ENCODE peak calls at places on chromosome 9, in four cellular contexts. One of them, this sample, is unnamed.

GRCh38 chr9:70814597-70814996 is 306.8 kb downstream of the TRPM3 start:
- DNase-seq in GM12878: no peak
- DNase-seq in H1: peak; percentile 19
- DNase-seq in HepG2: no peak
- DNase-seq in this sample: no peak

GRCh38 chr9:121478816-121479676 is 20.6 kb downstream of the GGTA1 start:
- DNase-seq in GM12878: no peak
- DNase-seq in H1: no peak
- DNase-seq in HepG2: no peak
- DNase-seq in this sample: no peak

GRCh38 chr9:107874137-107874536 is 384.6 kb upstream of the KLF4 start:
- DNase-seq in GM12878: no peak
- DNase-seq in H1: no peak
- DNase-seq in HepG2: no peak
- DNase-seq in this sample: no peak

GRCh38 chr9:137454145-137454505 is 5.0 kb downstream of the NSMF start:
- DNase-seq in GM12878: no peak
- DNase-seq in H1: no peak
- DNase-seq in HepG2: no peak
- DNase-seq in this sample: peak; percentile 70

GRCh38 chr9:5698004-5698403 is 69.1 kb downstream of the RIC1 start:
- DNase-seq in GM12878: no peak
- DNase-seq in H1: no peak
- DNase-seq in HepG2: no peak
- DNase-seq in this sample: no peak

GRCh38 chr9:134681061-134681661 is 39.6 kb downstream of the COL5A1 start:
- DNase-seq in GM12878: no peak
- DNase-seq in H1: no peak
- DNase-seq in HepG2: no peak
- DNase-seq in this sample: no peak

GRCh38 chr9:116555102-116555501 is 132.0 kb upstream of the TRIM32 start:
- DNase-seq in GM12878: no peak
- DNase-seq in H1: no peak
- DNase-seq in HepG2: no peak
- DNase-seq in this sample: no peak

GRCh38 chr9:130137870-130138653 is 34.1 kb upstream of the NCS1 start:
- DNase-seq in GM12878: no peak
- DNase-seq in H1: peak; percentile 34
- DNase-seq in HepG2: no peak
- DNase-seq in this sample: peak; percentile 88

GRCh38 chr9:129681924-129682323 is 16.5 kb downstream of the PRRX2 start:
- DNase-seq in GM12878: no peak
- DNase-seq in H1: no peak
- DNase-seq in HepG2: no peak
- DNase-seq in this sample: no peak

GRCh38 chr9:5917888-5918287 is 27.2 kb downstream of the MLANA start:
- DNase-seq in GM12878: no peak
- DNase-seq in H1: no peak
- DNase-seq in HepG2: no peak
- DNase-seq in this sample: no peak

GRCh38 chr9:111599092-111599947 is at the start of gene PTGR1:
- DNase-seq in GM12878: no peak
- DNase-seq in H1: peak; percentile 29
- DNase-seq in HepG2: peak; percentile 35
- DNase-seq in this sample: no peak

GRCh38 chr9:121297414-121297813 is 29.5 kb downstream of the GSN start:
- DNase-seq in GM12878: no peak
- DNase-seq in H1: no peak
- DNase-seq in HepG2: no peak
- DNase-seq in this sample: no peak

GRCh38 chr9:110555971-110556370 is 23.6 kb downstream of the SVEP1 start:
- DNase-seq in GM12878: no peak
- DNase-seq in H1: no peak
- DNase-seq in HepG2: peak; percentile 62
- DNase-seq in this sample: no peak

GRCh38 chr9:108271646-108272349 is 584.0 kb downstream of the ACTL7B start:
- DNase-seq in GM12878: no peak
- DNase-seq in H1: no peak
- DNase-seq in HepG2: peak; percentile 29
- DNase-seq in this sample: no peak

GRCh38 chr9:78866228-78867132 is 569.6 kb downstream of the PSAT1 start:
- DNase-seq in GM12878: no peak
- DNase-seq in H1: no peak
- DNase-seq in HepG2: peak; percentile 2
- DNase-seq in this sample: no peak

GRCh38 chr9:131630206-131630831 is 85.0 kb downstream of the PRRT1B start:
- DNase-seq in GM12878: peak; percentile 75
- DNase-seq in H1: no peak
- DNase-seq in HepG2: no peak
- DNase-seq in this sample: no peak

GRCh38 chr9:116471093-116471906 is 215.8 kb upstream of the TRIM32 start:
- DNase-seq in GM12878: no peak
- DNase-seq in H1: peak; percentile 87
- DNase-seq in HepG2: no peak
- DNase-seq in this sample: peak; percentile 88

GRCh38 chr9:105993051-105993854 is 298.9 kb downstream of the TMEM38B start:
- DNase-seq in GM12878: no peak
- DNase-seq in H1: no peak
- DNase-seq in HepG2: no peak
- DNase-seq in this sample: no peak

GRCh38 chr9:14350766-14351165 is 36.8 kb upstream of the NFIB start:
- DNase-seq in GM12878: no peak
- DNase-seq in H1: no peak
- DNase-seq in HepG2: no peak
- DNase-seq in this sample: no peak

GRCh38 chr9:87834357-87834756 is 48.3 kb upstream of the SPATA31E1 start:
- DNase-seq in GM12878: no peak
- DNase-seq in H1: peak; percentile 49
- DNase-seq in HepG2: peak; percentile 9
- DNase-seq in this sample: peak; percentile 20

GRCh38 chr9:27377147-27377807 is 80.3 kb upstream of the EQTN start:
- DNase-seq in GM12878: no peak
- DNase-seq in H1: no peak
- DNase-seq in HepG2: no peak
- DNase-seq in this sample: peak; percentile 4

DNA sequence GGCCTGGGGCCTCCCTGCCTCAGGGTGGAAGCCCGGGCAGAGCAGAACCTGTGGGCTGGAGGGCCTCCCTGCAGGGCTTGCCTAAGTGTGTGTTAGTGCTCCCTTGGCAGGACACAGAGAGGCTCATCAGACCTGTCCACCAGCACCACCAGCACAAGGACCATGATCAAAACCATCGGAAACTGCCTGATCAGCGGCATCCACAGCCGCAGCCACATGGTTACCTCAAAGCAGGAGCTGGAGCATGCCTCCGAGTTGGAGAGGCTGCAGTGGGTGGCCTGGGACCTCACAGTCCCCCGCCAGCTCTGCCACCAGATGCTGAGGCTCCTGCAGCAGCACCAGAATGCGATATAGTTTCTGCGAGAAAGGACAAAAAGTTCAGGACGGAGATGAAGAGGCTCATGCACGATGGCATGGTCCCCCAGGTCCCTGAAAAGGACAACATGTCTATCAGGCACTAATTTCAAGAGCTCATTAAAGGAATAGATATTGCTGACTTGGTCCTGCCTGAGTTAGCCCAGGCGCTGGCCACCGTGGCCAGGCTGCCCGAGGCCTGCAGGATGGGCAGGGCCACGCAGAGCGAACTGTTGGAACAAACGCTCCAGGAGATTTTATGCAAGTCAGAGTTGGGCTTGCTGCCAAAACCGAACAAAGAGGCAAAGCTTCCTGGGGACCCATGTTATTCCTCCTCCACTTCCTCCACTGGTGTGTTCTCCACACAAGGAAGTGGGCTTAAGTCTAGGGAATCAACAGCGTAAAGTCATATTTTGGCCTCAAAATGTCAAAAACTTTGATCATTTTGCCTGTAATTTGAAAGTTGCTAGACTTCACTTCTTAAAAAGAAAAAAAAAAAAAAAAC is 72.5 kb downstream of the PTPDC1 start:
- DNase-seq in GM12878: no peak
- DNase-seq in H1: no peak
- DNase-seq in HepG2: peak; percentile 80
- DNase-seq in this sample: peak; percentile 95
- TF ChIP-seq HDAC6 in GM12878: no peak
- TF ChIP-seq HDAC6 in H1: no peak
- TF ChIP-seq HDAC6 in HepG2: no peak
- TF ChIP-seq HDAC6 in this sample: no peak

GRCh38 chr9:114114364-114114763 is 15.3 kb upstream of the KIF12 start:
- DNase-seq in GM12878: no peak
- DNase-seq in H1: no peak
- DNase-seq in HepG2: no peak
- DNase-seq in this sample: no peak
- TF ChIP-seq HDAC6 in GM12878: no peak
- TF ChIP-seq HDAC6 in H1: no peak
- TF ChIP-seq HDAC6 in HepG2: no peak
- TF ChIP-seq HDAC6 in this sample: no peak

GRCh38 chr9:128246471-128246870 is 29.3 kb downstream of the GOLGA2 start:
- DNase-seq in GM12878: no peak
- DNase-seq in H1: no peak
- DNase-seq in HepG2: no peak
- DNase-seq in this sample: no peak
- TF ChIP-seq HDAC6 in GM12878: no peak
- TF ChIP-seq HDAC6 in H1: no peak
- TF ChIP-seq HDAC6 in HepG2: no peak
- TF ChIP-seq HDAC6 in this sample: no peak

DNA sequence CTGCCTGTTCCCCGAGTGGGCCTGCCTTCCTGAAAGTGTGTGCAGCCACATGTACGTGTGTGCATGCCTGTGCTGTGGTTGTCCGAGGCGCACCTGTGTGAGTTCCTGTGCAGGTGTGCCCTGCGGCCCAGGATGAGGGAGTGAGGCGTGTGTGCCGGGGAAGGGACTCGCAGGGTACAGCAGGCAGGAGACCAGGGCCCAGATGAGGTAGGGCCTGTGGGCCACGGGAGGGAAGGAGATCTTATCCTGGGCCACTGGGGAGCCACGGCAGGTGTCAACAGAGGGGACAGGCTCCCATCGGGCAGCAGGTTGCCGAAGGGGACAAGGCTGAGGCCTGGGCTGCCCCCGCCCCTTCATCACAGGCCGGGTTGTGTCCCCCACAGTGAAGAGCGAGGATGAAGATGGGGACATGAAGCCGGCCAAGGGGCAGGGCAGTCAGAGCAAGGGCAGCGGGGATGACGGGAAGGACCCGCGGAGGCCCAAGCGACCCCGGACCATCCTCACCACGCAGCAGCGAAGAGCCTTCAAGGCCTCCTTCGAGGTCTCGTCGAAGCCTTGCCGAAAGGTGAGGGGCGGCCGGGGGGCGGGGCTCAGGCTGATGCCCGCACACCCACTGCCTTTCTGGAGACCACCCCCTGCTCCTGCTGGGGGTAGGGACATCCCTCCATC is 79.2 kb downstream of the LMX1B start:
- DNase-seq in GM12878: no peak
- DNase-seq in H1: no peak
- DNase-seq in HepG2: no peak
- DNase-seq in this sample: no peak
- TF ChIP-seq HDAC6 in GM12878: no peak
- TF ChIP-seq HDAC6 in H1: no peak
- TF ChIP-seq HDAC6 in HepG2: no peak
- TF ChIP-seq HDAC6 in this sample: no peak

GRCh38 chr9:456365-456764 is 241.7 kb downstream of the DOCK8 start:
- DNase-seq in GM12878: no peak
- DNase-seq in H1: no peak
- DNase-seq in HepG2: no peak
- DNase-seq in this sample: no peak
- TF ChIP-seq HDAC6 in GM12878: no peak
- TF ChIP-seq HDAC6 in H1: no peak
- TF ChIP-seq HDAC6 in HepG2: no peak
- TF ChIP-seq HDAC6 in this sample: no peak

DNA sequence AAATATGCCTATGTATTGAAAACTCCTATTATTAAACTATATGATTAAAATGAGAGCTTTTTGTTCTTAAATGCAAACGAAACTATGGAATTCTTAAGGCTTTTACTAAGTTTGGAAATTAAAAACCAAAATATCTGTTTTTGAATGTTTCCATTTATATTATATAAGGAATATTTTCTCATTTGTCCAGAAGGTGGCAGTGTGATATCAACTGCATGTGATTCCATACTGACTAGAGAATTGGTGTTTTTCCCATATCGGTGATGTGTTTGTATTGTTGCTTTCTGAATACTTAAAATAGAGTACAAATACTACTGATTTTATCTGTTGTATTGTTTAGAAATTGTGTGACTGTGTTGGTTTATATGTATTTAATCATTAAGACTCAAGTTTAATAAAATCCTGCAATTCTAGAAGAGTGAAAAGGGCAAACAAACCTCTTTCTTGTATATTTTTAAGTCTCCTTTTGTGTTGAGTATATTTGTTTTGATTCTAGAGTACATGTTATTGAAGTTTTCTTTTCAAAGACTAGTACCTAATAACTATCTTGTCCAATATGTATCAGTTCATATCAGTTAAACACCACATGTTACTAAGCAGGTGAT is 320.8 kb downstream of the CCDC171 start:
- DNase-seq in GM12878: no peak
- DNase-seq in H1: no peak
- DNase-seq in HepG2: peak; percentile 33
- DNase-seq in this sample: peak; percentile 30
- TF ChIP-seq HDAC6 in GM12878: no peak
- TF ChIP-seq HDAC6 in H1: no peak
- TF ChIP-seq HDAC6 in HepG2: no peak
- TF ChIP-seq HDAC6 in this sample: no peak

DNA sequence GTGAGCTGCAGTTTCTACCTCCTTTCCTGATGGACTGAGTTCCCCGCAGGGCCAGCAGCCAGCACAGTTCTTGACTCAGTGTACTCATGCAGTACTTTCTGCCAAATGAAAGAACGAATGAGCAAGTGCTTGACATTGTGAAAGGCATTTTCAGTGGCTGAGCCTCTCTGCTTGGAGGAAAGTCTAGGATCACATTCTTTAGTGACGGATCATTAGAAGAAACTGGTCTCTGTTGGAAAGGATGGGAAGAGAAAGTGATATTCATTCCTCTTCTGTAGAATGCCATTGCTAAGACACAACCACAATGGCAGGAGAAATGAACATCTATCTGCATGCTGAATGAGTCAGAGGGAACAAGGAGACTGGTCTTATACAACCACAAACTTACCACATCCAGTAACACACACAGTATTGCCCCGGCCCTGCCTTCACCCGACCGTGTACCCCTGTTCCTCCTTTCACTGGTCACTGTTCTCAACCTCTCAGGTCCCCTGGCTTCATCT is 206.9 kb downstream of the CRB2 start:
- DNase-seq in GM12878: peak; percentile 34
- DNase-seq in H1: no peak
- DNase-seq in HepG2: no peak
- DNase-seq in this sample: no peak
- TF ChIP-seq HDAC6 in GM12878: no peak
- TF ChIP-seq HDAC6 in H1: no peak
- TF ChIP-seq HDAC6 in HepG2: no peak
- TF ChIP-seq HDAC6 in this sample: no peak

This sample was measured in K562.